ENCODE peak calls at places on chromosome 2, in four cellular contexts. R, M, A and I are unnamed samples.

GRCh38 chr2:188629890-188630483 is 338.3 kb downstream of the GULP1 start:
- DNase-seq in R (no peak), M (peak), A (no peak), I (no peak)

GRCh38 chr2:28449489-28450395 is 46.1 kb upstream of the PLB1 start:
- DNase-seq in R (no peak), M (peak), A (no peak), I (no peak)

GRCh38 chr2:37020212-37020886 is 54.0 kb upstream of the STRN start:
- DNase-seq in R (no peak), M (peak), A (no peak), I (no peak)

GRCh38 chr2:14975401-14975800 is 342.9 kb downstream of the LRATD1 start:
- DNase-seq in R (no peak), M (no peak), A (no peak), I (no peak)

GRCh38 chr2:233395687-233396086 is 41.4 kb downstream of the DGKD start:
- DNase-seq in R (no peak), M (no peak), A (no peak), I (no peak)

GRCh38 chr2:144583741-144584453 is 64.0 kb upstream of the ZEB2 start:
- DNase-seq in R (no peak), M (peak), A (no peak), I (no peak)

GRCh38 chr2:100018794-100019193 is 123.6 kb downstream of the AFF3 start:
- DNase-seq in R (no peak), M (peak), A (no peak), I (no peak)

GRCh38 chr2:231604101-231604684 is 11.5 kb downstream of the TEX44 start:
- DNase-seq in R (peak), M (no peak), A (no peak), I (no peak)

GRCh38 chr2:158315803-158316413 is 140.6 kb downstream of the CCDC148 start:
- DNase-seq in R (no peak), M (no peak), A (no peak), I (no peak)

GRCh38 chr2:231684314-231685223 is 23.8 kb upstream of the PTMA start:
- DNase-seq in R (no peak), M (no peak), A (no peak), I (peak)

GRCh38 chr2:102061962-102062795 is 70.4 kb downstream of the IL1R2 start:
- DNase-seq in R (no peak), M (peak), A (no peak), I (no peak)

GRCh38 chr2:38533757-38534545 is 68.8 kb downstream of the HNRNPLL start:
- DNase-seq in R (no peak), M (peak), A (no peak), I (no peak)

GRCh38 chr2:129193961-129194360 is 785.5 kb upstream of the RAB6C start:
- DNase-seq in R (no peak), M (no peak), A (no peak), I (peak)

GRCh38 chr2:129913695-129914495 is 65.6 kb upstream of the RAB6C start:
- DNase-seq in R (peak), M (no peak), A (no peak), I (no peak)

GRCh38 chr2:109128048-109128465 is 948 bp upstream of the SH3RF3 start:
- DNase-seq in R (peak), M (peak), A (peak), I (peak)

GRCh38 chr2:9205963-9206948 is at the start of gene ASAP2:
- DNase-seq in R (peak), M (peak), A (peak), I (peak)

GRCh38 chr2:104914509-104914908 is 60.6 kb downstream of the POU3F3 start:
- DNase-seq in R (no peak), M (no peak), A (no peak), I (no peak)

GRCh38 chr2:150508497-150509137 is 21.1 kb upstream of the RND3 start:
- DNase-seq in R (no peak), M (no peak), A (no peak), I (no peak)
- H2AK5ac ChIP-seq in R (no peak), M (no peak), A (no peak), I (no peak)

DNA sequence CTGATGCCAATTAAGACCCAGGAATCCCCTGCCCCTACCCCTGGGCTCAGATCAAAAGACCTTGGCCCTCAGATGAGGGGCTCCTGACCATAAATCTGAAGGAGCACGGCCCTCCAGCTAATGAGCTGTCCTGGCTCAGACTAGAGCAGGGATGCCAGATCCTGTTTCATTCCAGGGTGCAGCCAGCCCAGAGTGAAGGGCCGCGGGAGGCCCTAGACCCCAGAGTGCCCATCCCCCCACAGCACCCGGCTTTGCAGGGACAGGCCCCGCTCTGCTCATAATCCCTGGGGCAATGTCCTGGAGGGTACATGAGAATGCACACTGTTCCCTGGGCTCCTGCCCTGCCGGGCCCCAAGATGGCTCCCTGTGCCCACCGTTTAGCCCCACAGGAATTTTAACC is 85.1 kb downstream of the SDC1 start:
- DNase-seq in R (no peak), M (no peak), A (no peak), I (no peak)
- H2AK5ac ChIP-seq in R (no peak), M (no peak), A (peak), I (no peak)

DNA sequence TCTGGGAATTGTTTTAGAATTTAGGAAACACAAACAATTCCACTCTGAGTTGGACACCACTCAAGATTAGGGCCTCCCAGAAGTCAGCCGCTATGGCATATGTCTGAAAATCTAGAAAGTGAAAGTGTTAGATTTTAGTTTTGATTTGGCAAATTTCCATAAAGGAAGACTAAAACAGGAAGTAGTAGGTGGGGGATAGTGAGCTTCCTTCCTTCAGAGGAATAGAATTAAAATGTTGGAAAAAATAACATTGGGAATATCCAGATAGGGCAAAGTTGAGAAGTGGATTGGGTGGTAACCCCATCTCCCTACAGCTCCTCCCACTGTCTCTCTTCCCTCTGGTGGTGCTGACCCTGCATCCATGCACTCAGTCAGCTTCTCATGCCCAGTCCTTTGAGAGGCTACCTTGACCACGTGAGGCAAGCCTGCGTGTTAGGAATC is 83.4 kb downstream of the POLE4 start:
- DNase-seq in R (no peak), M (no peak), A (no peak), I (no peak)
- H2AK5ac ChIP-seq in R (no peak), M (no peak), A (no peak), I (no peak)

GRCh38 chr2:25537526-25537925 is 135.9 kb downstream of the DTNB start:
- DNase-seq in R (no peak), M (no peak), A (no peak), I (no peak)

GRCh38 chr2:25529034-25529433 is 144.3 kb downstream of the DTNB start:
- DNase-seq in R (no peak), M (no peak), A (no peak), I (no peak)

GRCh38 chr2:25539141-25539540 is 134.2 kb downstream of the DTNB start:
- DNase-seq in R (no peak), M (no peak), A (no peak), I (no peak)

DNA sequence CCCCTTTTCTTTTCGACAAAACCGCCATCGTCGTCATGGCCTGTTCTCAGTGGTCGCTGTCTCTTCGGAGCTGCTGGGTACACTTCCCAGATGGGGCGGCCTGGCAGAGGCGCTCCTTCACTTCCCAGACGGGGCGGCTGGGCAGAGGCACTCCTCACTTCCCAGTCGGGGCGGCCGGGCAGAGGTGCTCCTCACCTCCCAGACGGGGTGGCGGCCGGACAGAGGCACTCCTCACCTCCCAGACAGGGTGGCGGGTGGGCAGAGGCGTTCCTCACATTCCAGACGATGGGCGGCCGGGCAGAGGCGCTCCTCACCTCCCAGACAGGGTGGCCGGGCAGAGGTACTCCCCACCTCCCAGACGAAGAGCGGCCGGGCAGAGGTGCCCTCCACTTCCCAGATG is 138.9 kb downstream of the DTNB start:
- DNase-seq in R (no peak), M (no peak), A (no peak), I (no peak)
- H2AK5ac ChIP-seq in R (no peak), M (no peak), A (no peak), I (no peak)

DNA sequence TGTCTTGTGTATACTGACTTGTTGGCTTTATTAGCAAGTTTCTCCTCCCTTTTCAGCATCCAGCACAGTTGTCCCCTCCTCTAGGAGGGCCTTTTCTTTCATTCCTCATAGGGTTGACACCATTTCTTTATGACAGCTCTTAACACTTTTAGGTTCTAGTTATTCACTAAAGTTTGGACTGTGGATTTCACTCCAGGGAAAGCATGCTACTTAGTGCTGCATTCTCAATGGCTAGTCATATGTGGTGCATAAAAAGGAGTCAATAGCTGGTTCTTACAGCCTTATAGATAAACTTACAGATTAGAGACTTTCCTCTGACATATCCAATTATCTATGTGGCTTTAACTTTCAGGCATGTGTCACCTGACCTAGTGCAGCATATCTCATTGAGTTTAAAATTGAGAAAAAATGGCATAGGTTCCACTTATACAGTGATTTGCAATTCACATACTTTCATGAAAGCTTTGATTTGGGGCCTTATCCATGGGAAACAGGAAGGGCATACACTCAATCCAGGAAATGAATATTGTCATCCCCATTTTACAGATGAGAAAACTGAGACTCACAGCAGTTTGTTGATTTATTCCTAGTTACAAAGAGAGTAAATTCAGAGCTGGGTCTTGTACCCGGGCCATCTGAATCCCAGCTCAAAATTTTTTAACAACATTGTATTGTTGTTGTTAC is 289.7 kb downstream of the LPIN1 start:
- DNase-seq in R (no peak), M (no peak), A (no peak), I (no peak)
- H2AK5ac ChIP-seq in R (no peak), M (no peak), A (no peak), I (no peak)

DNA sequence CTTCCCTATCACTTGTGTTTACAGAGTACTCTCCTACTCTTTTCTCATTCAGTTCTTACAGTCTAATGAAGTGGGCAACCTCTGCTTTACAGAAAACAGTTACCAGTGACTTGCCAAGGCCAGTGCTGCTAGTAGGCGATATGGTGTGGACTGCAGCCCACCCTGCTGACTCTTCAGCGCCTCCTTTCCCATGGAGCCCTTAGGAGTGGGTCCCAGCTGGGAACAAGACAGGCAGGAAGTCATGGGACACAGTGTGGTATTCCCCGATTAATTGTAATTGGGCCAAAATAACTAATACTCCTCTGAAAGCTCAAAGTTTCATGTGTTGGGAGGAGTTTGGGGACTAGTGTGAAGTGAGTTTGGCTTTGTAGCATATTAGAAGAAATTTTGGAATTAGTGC is 120.1 kb upstream of the EML6 start:
- DNase-seq in R (no peak), M (no peak), A (no peak), I (no peak)
- H2AK5ac ChIP-seq in R (no peak), M (peak), A (no peak), I (no peak)

GRCh38 chr2:19033240-19033639 is 325.2 kb downstream of the OSR1 start:
- DNase-seq in R (no peak), M (peak), A (no peak), I (no peak)
- H2AK5ac ChIP-seq in R (no peak), M (no peak), A (no peak), I (no peak)

DNA sequence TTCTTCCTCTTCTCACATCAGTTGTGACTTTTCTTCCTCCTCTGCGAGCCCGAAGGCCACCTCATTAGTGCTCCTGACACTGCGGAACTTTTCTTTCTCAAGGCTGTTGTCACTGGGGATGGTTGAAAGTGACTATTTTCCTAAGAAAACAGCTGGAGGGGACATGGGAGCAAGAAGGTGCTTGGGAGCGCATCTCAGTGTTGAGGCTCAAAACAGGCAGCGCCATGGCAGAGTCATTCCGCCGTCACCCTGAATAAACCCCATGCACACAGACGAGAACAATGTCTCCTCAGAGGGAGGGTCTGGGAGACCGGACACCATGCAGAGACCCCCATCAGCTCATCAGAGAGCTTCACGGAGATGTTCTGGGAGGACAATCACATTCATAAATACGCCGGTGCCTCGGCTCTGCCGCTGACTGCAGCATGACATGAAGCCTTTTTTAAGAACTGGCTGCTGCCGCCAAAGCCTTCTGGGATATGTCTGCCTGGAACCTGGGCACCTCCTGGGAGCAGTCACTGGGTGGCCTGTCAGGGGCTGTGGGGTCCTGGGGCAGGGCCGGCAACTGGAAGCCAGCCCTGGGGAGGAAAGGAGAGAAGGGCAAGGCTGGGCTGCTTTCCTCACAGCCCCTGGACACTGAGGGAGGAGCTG is 19.2 kb downstream of the ATOH8 start:
- DNase-seq in R (no peak), M (no peak), A (no peak), I (no peak)
- H2AK5ac ChIP-seq in R (no peak), M (peak), A (peak), I (no peak)

DNA sequence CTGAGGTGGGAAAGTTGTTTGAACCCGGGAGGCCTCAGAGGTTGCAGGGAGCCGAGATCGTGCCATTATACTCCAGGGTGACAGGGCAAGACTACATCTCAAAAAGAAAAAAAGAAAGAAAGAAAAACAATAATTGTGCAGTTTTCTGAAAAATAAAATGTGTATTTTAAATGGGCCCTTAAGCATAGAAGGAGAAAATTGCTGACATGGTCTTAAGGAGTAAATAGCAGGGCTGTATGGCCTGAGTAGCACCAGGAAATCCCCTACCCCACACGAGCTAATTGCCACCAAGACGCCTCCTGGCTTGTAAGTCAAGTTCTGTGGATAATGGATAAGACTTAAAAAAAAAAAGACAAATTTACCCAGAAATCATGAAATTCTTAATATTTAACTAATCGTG is 271.4 kb upstream of the NCKAP5 start:
- DNase-seq in R (no peak), M (no peak), A (no peak), I (no peak)
- H2AK5ac ChIP-seq in R (no peak), M (no peak), A (no peak), I (no peak)